ENCODE peak calls at places on chromosomes 11 and 22, in eight cellular contexts. Q, U, R, N, E, A, D and G are unnamed samples. For H3K4me1, the result is how much of the 10 kb centered on the place peaks cover.

GRCh38 chr11:66691311-66691980 is 13.8 kb upstream of the RBM4B start:
- DNase-seq in U (no peak), R (no peak), E (no peak), A (peak), Q (no peak), D (no peak), N (no peak), G (no peak)

GRCh38 chr11:119380160-119380815 is 1.2 kb downstream of the USP2 start:
- DNase-seq in N (no peak), D (no peak), R (no peak), Q (no peak), U (peak), E (no peak), A (peak), G (no peak)

GRCh38 chr11:64905516-64906313 is 11.3 kb downstream of the ATG2A start:
- DNase-seq in Q (no peak), R (no peak), A (peak), E (no peak), U (no peak), D (no peak), N (no peak), G (no peak)

GRCh38 chr11:19374189-19374588 is 133.4 kb upstream of the E2F8 start:
- DNase-seq in Q (no peak), N (no peak), R (no peak), U (no peak), D (peak), E (peak), A (no peak), G (no peak)

GRCh38 chr11:24683578-24683977 is 186.7 kb downstream of the LUZP2 start:
- DNase-seq in N (no peak), D (no peak), Q (no peak), A (no peak), E (no peak), R (no peak), U (no peak), G (no peak)

GRCh38 chr11:110878513-110878912 is 166.3 kb upstream of the ARHGAP20 start:
- DNase-seq in R (no peak), A (no peak), Q (no peak), N (no peak), E (peak), D (peak), U (no peak), G (no peak)

GRCh38 chr11:73029408-73029807 is 112.7 kb downstream of the FCHSD2 start:
- DNase-seq in A (no peak), Q (no peak), R (no peak), E (no peak), N (no peak), U (no peak), D (no peak), G (no peak)

GRCh38 chr11:35662061-35662648 is 420 bp upstream of the TRIM44 start:
- DNase-seq in Q (no peak), A (no peak), N (no peak), R (no peak), D (peak), E (no peak), U (no peak), G (no peak)

GRCh38 chr11:130441726-130442125 is 6.7 kb upstream of the ADAMTS15 start:
- DNase-seq in R (no peak), A (no peak), N (no peak), E (peak), U (no peak), Q (no peak), D (peak), G (no peak)

GRCh38 chr22:27242917-27243589 is 558.5 kb downstream of the MN1 start:
- DNase-seq in E (no peak), N (no peak), D (no peak), Q (peak), A (peak), R (no peak), U (no peak), G (no peak)

GRCh38 chr11:65558002-65558784 is at the start of gene LTBP3:
- DNase-seq in E (peak), N (peak), D (peak), A (peak), Q (peak), R (peak), U (no peak), G (peak)

GRCh38 chr11:33790088-33790487 is 15.8 kb upstream of the FBXO3 start:
- DNase-seq in U (no peak), A (no peak), R (no peak), N (no peak), E (no peak), Q (no peak), D (no peak), G (no peak)

DNA sequence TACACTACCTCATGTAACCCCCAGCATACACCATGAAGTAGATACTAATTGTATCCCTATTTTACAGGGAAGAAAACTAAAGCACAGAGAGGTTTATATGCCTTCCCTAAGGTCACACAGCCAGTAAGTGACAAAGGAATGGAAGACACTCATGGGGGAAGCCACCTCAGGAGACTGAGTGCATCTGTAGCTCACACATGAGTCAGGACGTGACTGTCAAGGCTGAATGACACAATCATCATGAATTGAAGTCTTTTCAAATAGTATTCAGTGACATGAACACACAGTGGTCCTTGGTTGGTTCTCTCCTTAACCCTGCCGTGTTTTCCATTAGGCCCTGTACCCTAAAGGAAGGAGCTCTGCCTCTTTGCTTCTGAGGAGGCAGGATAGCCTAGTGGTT is 463.0 kb downstream of the NTM start:
- DNase-seq in R (no peak), N (no peak), A (no peak), U (no peak), D (no peak), E (no peak), Q (no peak), G (no peak)
- H3K4me1 ChIP-seq in R (under half), N (under half), A (under half), U (under half), D (under half), E (under half), Q (under half), G (under half)

GRCh38 chr11:101188173-101188572 is 58.6 kb upstream of the PGR start:
- DNase-seq in R (no peak), Q (no peak), N (no peak), U (no peak), E (no peak), D (peak), A (no peak), G (no peak)
- H3K4me1 ChIP-seq in R (under half), Q (under half), N (under half), U (under half), E (under half), D (under half), A (under half), G (under half)

GRCh38 chr11:83002522-83002921 is 69.2 kb downstream of the RAB30 start:
- DNase-seq in N (no peak), E (no peak), A (no peak), Q (no peak), D (no peak), U (no peak), R (no peak), G (no peak)

GRCh38 chr11:82999232-82999631 is 72.5 kb downstream of the RAB30 start:
- DNase-seq in A (no peak), D (no peak), E (no peak), N (no peak), U (no peak), R (no peak), Q (no peak), G (no peak)

GRCh38 chr11:83002047-83002446 is 69.7 kb downstream of the RAB30 start:
- DNase-seq in R (no peak), E (no peak), N (no peak), U (no peak), Q (no peak), D (no peak), A (no peak), G (no peak)

GRCh38 chr11:82998697-82999096 is 73.0 kb downstream of the RAB30 start:
- DNase-seq in D (no peak), E (no peak), R (no peak), A (no peak), Q (no peak), N (no peak), U (no peak), G (no peak)

GRCh38 chr11:83000381-83000780 is 71.3 kb downstream of the RAB30 start:
- DNase-seq in A (no peak), R (no peak), N (no peak), D (no peak), E (no peak), U (no peak), Q (no peak), G (no peak)
- H3K4me1 ChIP-seq in A (under half), R (under half), N (under half), D (under half), E (under half), U (under half), Q (under half), G (under half)

GRCh38 chr11:117851852-117852251 is 24.6 kb downstream of the FXYD6 start:
- DNase-seq in Q (peak), E (no peak), N (peak), R (peak), D (no peak), U (no peak), A (no peak), G (peak)
- H3K4me1 ChIP-seq in Q (under half), E (under half), N (under half), R (under half), D (under half), U (under half), A (under half), G (under half)

GRCh38 chr22:21685164-21685513 is 19.3 kb downstream of the PPIL2 start:
- DNase-seq in R (no peak), A (no peak), U (no peak), N (no peak), D (no peak), E (no peak), Q (no peak), G (no peak)
- H3K4me1 ChIP-seq in R (under half), A (under half), U (under half), N (under half), D (under half), E (under half), Q (under half), G (under half)